ENCODE peak calls at places on chromosome 4, in four cellular contexts. F is astrocyte of the cerebellum, Q is AG04450, L is endodermal cell. U is an unnamed sample.

GRCh38 chr4:83876047-83876446 is 340.1 kb downstream of the GPAT3 start:
- DNase-seq in F (no peak), Q (no peak), L (no peak), U (no peak)

GRCh38 chr4:20249333-20249732 is 2.4 kb upstream of the SLIT2 start:
- DNase-seq in F (no peak), Q (no peak), L (no peak), U (no peak)

GRCh38 chr4:48944659-48945290 is 38.2 kb upstream of the OCIAD2 start:
- DNase-seq in F (no peak), Q (no peak), L (peak; percentile 84), U (no peak)

GRCh38 chr4:20015825-20016224 is 235.9 kb upstream of the SLIT2 start:
- DNase-seq in F (no peak), Q (peak; percentile 51), L (no peak), U (no peak)

GRCh38 chr4:95949136-95949765 is 109.4 kb downstream of the PDHA2 start:
- DNase-seq in F (no peak), Q (no peak), L (no peak), U (no peak)

GRCh38 chr4:153523941-153524386 is 57.8 kb downstream of the TMEM131L start:
- DNase-seq in F (no peak), Q (no peak), L (peak; percentile 65), U (no peak)

GRCh38 chr4:7432531-7433375 is 2.0 kb downstream of the PSAPL1 start:
- DNase-seq in F (no peak), Q (no peak), L (no peak), U (no peak)

GRCh38 chr4:71151054-71151453 is 157.6 kb downstream of the DCK start:
- DNase-seq in F (no peak), Q (no peak), L (no peak), U (no peak)

GRCh38 chr4:22385615-22386014 is 130.3 kb downstream of the ADGRA3 start:
- DNase-seq in F (no peak), Q (no peak), L (no peak), U (no peak)

GRCh38 chr4:188960411-188961093 is 821.3 kb downstream of the TRIML1 start:
- DNase-seq in F (no peak), Q (no peak), L (no peak), U (peak; percentile 29)

GRCh38 chr4:17013382-17014006 is 115.0 kb upstream of the LDB2 start:
- DNase-seq in F (peak; percentile 48), Q (no peak), L (peak; percentile 22), U (peak; percentile 51)

GRCh38 chr4:86818211-86818610 is 31.0 kb downstream of the SLC10A6 start:
- DNase-seq in F (no peak), Q (no peak), L (no peak), U (no peak)

GRCh38 chr4:46927201-46927600 is 18.2 kb upstream of the COX7B2 start:
- DNase-seq in F (no peak), Q (no peak), L (no peak), U (no peak)

GRCh38 chr4:83285022-83285387 is 407 bp upstream of the COQ2 start:
- DNase-seq in F (no peak), Q (no peak), L (peak; percentile 45), U (no peak)

GRCh38 chr4:181509073-181509472 is 734.1 kb upstream of the TENM3 start:
- DNase-seq in F (no peak), Q (no peak), L (no peak), U (no peak)

GRCh38 chr4:88215351-88215750 is 56.9 kb upstream of the ABCG2 start:
- DNase-seq in F (no peak), Q (no peak), L (no peak), U (no peak)

GRCh38 chr4:55050418-55050950 is 74.9 kb downstream of the KDR start:
- DNase-seq in F (no peak), Q (no peak), L (no peak), U (no peak)

DNA sequence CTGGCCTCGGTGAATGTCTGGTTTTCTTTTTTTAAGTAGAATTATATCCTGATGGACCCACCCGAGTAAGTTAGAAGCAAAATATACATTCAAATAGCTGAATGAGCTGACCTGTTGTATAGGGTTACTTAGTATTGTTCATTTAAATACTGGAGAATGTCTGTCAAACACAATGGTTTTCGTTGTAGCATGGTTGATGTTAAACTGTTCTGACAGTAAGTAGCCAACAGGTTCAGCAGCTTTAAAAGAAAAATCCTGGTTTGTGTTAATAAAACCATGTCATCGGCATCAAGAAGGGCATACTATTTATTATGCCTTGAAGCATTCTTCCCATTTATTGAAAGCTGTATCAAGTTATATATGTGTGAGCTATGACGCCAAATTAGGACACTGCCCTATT is 149.6 kb downstream of the ANAPC10 start:
- DNase-seq in F (no peak), Q (no peak), L (no peak), U (no peak)
- H3K4me3 ChIP-seq in F (no peak overlapping the region), Q (no peak overlapping the region), L (peak overlapping the region; percentile 33), U (no peak overlapping the region)

GRCh38 chr4:159193256-159193655 is 90.4 kb downstream of the RAPGEF2 start:
- DNase-seq in F (no peak), Q (no peak), L (no peak), U (no peak)
- H3K4me3 ChIP-seq in F (no peak overlapping the region), Q (no peak overlapping the region), L (no peak overlapping the region), U (no peak overlapping the region)

DNA sequence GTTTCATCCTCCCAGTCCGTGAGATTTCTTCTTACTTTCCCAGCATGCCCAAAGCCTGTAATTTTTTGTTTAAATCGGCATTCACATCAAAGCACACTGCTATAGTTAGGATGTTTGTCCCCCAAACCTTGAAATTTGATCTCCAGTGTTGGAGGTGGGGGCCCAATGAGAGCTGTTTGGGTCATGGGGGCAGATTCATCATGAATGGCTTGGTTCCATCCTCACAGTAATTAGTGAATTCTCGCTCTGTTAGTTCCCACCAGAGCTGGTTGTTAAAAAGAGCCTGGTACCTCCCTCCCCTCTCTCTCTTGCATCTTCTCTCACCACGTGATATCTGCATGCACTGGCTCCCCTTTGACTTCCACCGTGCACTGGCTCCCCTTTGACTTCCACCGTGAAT is 40.5 kb upstream of the PGRMC2 start:
- DNase-seq in F (no peak), Q (no peak), L (no peak), U (no peak)
- H3K4me3 ChIP-seq in F (no peak overlapping the region), Q (no peak overlapping the region), L (no peak overlapping the region), U (no peak overlapping the region)

GRCh38 chr4:26856906-26857277 is 3.7 kb upstream of the STIM2 start:
- DNase-seq in F (no peak), Q (no peak), L (no peak), U (no peak)
- H3K4me3 ChIP-seq in F (peak overlapping the region; percentile 74), Q (peak overlapping the region; percentile 85), L (peak overlapping the region; percentile 96), U (peak overlapping the region; percentile 90)

GRCh38 chr4:139763205-139763604 is 97.6 kb downstream of the MGST2 start:
- DNase-seq in F (no peak), Q (no peak), L (peak; percentile 39), U (no peak)

GRCh38 chr4:139760558-139760957 is 94.9 kb downstream of the MGST2 start:
- DNase-seq in F (no peak), Q (no peak), L (peak; percentile 7), U (no peak)

GRCh38 chr4:139763668-139764067 is 98.0 kb downstream of the MGST2 start:
- DNase-seq in F (no peak), Q (no peak), L (no peak), U (no peak)

GRCh38 chr4:139762715-139763114 is 97.1 kb downstream of the MGST2 start:
- DNase-seq in F (no peak), Q (no peak), L (no peak), U (no peak)

GRCh38 chr4:139761461-139761860 is 95.8 kb downstream of the MGST2 start:
- DNase-seq in F (no peak), Q (no peak), L (peak; percentile 68), U (no peak)
- H3K4me3 ChIP-seq in F (no peak overlapping the region), Q (no peak overlapping the region), L (no peak overlapping the region), U (no peak overlapping the region)

GRCh38 chr4:109303141-109303499 is 662 bp upstream of the COL25A1 start:
- DNase-seq in F (no peak), Q (no peak), L (no peak), U (no peak)
- H3K4me3 ChIP-seq in F (peak overlapping the region; percentile 54), Q (peak overlapping the region; percentile 55), L (peak overlapping the region; percentile 84), U (peak overlapping the region; percentile 66)

DNA sequence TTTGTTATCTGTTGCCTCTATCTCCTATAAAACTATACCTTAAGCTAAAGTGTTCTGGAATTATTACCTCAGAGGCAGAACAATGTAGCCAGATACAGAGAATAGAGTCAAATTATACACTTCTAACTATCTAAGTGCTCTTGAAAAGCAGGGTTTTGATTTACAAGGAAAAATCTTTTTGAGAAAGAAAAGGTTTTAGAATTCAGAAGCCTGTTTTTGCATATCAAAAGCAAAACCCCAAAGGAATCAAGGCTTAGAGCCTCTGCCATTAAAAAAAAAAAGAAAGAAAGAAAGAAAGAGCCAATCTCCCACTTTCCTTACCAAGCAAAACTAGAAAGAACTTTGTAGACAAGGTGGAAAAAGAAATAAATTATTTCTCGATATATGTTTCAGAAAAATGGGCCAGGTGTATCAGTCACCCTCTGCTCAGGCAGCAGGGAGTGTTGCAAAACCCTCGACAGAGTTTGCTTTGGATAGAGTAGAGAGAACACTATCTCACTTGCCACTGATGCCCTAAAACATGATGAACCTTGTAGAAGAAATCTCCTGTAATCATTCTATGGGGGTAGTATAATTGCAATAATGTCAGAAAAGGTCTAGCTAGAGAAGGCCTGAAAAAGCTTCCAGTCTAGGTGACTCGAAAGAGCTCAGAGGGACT is 318.3 kb downstream of the PCDH10 start:
- DNase-seq in F (no peak), Q (no peak), L (no peak), U (no peak)
- H3K4me3 ChIP-seq in F (no peak overlapping the region), Q (no peak overlapping the region), L (no peak overlapping the region), U (no peak overlapping the region)

U was measured in AG04449.